ENCODE peak calls at places on chromosome 6, in four cellular contexts. O is Calu3, J is MCF 10A, B is HFF-Myc. R is an unnamed sample.

GRCh38 chr6:35048031-35048613 is 93.0 kb downstream of the TCP11 start:
- DNase-seq in O (no peak), B (no peak), J (no peak), R (no peak)

GRCh38 chr6:165726915-165727314 is 63.9 kb upstream of the PDE10A start:
- DNase-seq in B (no peak), J (no peak), O (no peak), R (no peak)

GRCh38 chr6:151325075-151326050 is 66.0 kb downstream of the ZBTB2 start:
- DNase-seq in J (peak; percentile 60), B (no peak), O (peak; percentile 65), R (peak; percentile 45)

GRCh38 chr6:124964084-124964763 is 2.0 kb downstream of the RNF217 start:
- DNase-seq in B (no peak), J (peak; percentile 91), O (no peak), R (peak; percentile 22)

GRCh38 chr6:8707956-8708772 is 272.8 kb upstream of the SLC35B3 start:
- DNase-seq in J (peak; percentile 75), O (peak; percentile 13), B (peak; percentile 4), R (peak; percentile 64)

GRCh38 chr6:158481612-158482473 is 78.0 kb upstream of the TMEM181 start:
- DNase-seq in O (no peak), J (peak; percentile 93), B (peak; percentile 70), R (peak; percentile 92)

GRCh38 chr6:11975353-11975977 is 36.6 kb upstream of the HIVEP1 start:
- DNase-seq in B (no peak), J (no peak), O (no peak), R (no peak)

GRCh38 chr6:55868910-55869479 is 6.4 kb downstream of the BMP5 start:
- DNase-seq in B (no peak), O (peak; percentile 54), J (peak; percentile 9), R (peak; percentile 14)

GRCh38 chr6:164014716-164015484 is 600.4 kb downstream of the QKI start:
- DNase-seq in J (no peak), B (no peak), O (no peak), R (no peak)

GRCh38 chr6:28606424-28607391 is 81.0 kb downstream of the GPX5 start:
- DNase-seq in B (peak; percentile 61), O (peak; percentile 82), J (peak; percentile 78), R (peak; percentile 64)

GRCh38 chr6:133546098-133546497 is 304.9 kb downstream of the EYA4 start:
- DNase-seq in O (no peak), J (no peak), B (no peak), R (no peak)

GRCh38 chr6:165229216-165229615 is 80.2 kb downstream of the C6orf118 start:
- DNase-seq in B (no peak), J (no peak), O (peak; percentile 25), R (no peak)

DNA sequence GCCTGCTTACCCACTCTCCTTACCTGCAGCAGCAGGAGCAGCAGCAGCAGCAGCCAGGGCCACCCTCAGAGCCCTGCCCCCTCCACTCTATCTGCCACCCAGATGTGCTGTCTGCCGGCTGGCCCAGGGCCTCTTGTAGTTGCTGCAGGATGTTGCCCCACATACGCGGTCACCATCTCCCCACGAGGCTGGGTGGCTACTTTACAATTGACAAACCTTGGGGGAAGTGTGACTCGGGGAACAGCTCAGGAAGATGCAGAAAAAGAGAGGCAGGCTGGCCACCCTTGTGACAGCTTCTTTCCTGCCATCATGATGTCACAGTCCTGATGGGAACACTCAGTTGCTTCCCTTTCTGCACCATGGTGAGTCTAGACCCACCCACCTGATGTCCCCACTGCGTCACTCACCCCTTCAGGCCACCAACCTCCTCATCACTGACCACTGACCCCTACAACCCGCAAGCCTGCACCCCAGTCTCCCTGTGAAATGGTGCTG is 14.5 kb downstream of the TREM1 start:
- DNase-seq in J (no peak), O (no peak), B (no peak), R (no peak)
- TF ChIP-seq CTCF in J (no peak), O (no peak), B (no peak), R (no peak)

GRCh38 chr6:42200035-42200434 is 5.3 kb upstream of the GUCA1B start:
- DNase-seq in J (peak; percentile 70), O (no peak), B (peak; percentile 71), R (peak; percentile 89)

GRCh38 chr6:42195415-42195814 is 659 bp upstream of the GUCA1B start:
- DNase-seq in O (no peak), J (no peak), B (no peak), R (no peak)

GRCh38 chr6:42201382-42201781 is 6.6 kb upstream of the GUCA1B start:
- DNase-seq in J (no peak), B (no peak), O (no peak), R (no peak)

GRCh38 chr6:42199106-42199981 is 4.6 kb upstream of the GUCA1B start:
- DNase-seq in J (peak; percentile 44), B (peak; percentile 35), O (no peak), R (peak; percentile 26)

DNA sequence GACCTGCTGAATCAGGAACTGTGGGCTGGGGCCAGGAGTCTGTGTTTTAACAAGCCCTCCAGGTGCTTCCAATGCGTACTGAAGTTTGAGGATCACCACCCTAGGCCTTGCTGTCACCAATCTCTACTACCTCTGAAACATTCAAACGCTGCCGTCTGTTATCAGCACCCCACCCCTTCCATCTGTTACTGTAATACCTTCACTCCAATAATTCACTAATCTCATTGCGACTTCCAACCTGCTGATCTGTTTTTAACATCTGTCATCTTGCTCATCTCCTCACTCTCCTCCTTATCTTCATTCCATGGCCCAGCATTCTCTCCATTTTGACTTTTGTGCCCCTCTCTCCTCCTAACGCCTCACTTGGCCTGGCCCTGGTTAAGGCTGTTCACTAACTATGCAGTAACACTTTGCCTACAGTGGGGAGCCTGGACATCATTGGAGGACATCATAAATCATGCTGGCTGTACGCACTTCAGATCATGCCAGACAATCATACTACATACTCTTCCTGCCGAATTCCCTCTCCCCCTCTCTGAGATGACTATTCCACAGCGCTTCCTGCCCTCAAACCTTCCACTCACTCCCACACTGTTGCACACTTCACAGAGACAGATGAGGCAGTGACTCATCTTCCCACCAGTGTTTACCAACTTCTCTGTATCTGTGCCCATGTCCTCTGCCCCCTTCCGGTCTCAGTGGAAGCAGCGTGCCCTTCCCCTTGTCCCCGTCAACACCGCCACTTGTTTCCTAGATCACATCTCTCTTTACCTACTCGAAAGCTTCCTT is 3.0 kb upstream of the GUCA1B start:
- DNase-seq in J (peak; percentile 54), O (no peak), B (peak; percentile 25), R (peak; percentile 43)
- TF ChIP-seq CTCF in J (no peak), O (no peak), B (no peak), R (no peak)

GRCh38 chr6:146543211-146543939 is at the start of gene RAB32:
- DNase-seq in O (peak; percentile 92), B (no peak), J (peak; percentile 93), R (peak; percentile 76)
- TF ChIP-seq CTCF in O (peak; percentile 38), B (peak; percentile 65), J (peak; percentile 64), R (peak; percentile 62)

DNA sequence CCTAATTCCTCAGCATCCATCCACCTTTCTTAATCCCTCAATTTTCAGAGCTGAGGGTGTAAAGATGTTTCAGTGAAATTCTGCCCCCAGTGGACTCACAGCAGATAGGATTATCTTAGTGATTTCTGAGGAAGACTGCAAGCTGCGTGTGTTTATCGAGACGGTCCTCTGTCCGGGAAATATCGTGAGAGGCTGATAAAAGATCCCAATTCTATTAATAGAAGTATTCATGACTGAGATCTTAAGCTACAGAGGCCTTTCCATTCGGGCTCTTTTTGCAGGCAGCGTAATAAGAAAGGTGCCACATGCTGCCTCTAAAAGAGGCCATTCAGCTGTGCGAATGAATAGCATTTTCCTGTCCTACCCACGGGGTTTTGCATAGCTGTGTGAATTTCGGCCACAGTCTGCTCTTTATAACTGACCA is 209.0 kb downstream of the ARHGAP18 start:
- DNase-seq in O (no peak), J (peak; percentile 57), B (no peak), R (no peak)
- TF ChIP-seq CTCF in O (peak; percentile 52), J (peak; percentile 21), B (peak; percentile 27), R (peak; percentile 10)

DNA sequence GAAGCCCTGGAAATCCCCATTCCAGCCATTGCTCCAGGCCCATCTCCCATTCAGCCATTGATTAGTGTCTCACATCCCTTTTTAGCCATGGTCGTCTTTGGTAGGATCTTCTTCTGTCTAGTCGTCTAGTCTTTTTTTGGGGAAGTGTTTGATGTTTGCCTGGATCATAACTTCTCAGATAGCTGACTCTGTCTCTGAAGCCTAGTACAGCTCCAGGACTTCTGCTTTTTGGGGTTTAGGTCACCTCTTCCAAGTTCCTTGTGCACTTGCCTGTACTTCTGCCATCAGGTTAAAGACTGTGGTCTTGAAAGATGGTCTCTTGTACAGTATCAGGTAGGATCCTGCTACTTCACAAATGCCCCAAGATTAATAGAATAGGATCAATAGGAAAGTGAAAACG is 553.5 kb downstream of the PKHD1 start:
- DNase-seq in J (no peak), B (no peak), O (no peak), R (no peak)
- TF ChIP-seq CTCF in J (no peak), B (no peak), O (no peak), R (no peak)

GRCh38 chr6:137975058-137975940 is 108.2 kb downstream of the TNFAIP3 start:
- DNase-seq in B (no peak), O (no peak), J (peak; percentile 29), R (peak; percentile 36)
- TF ChIP-seq CTCF in B (no peak), O (no peak), J (peak; percentile 53), R (peak; percentile 11)

R was measured in bronchial epithelial cell.